ENCODE peak calls at places on chromosome 10, in six cellular contexts. O is iPS DF 6.9, S is endodermal cell, F is DND-41, P is body of pancreas, E is sigmoid colon. L is an unnamed sample. For H3K4me1, the result is how much of the 10 kb centered on the place peaks cover.

GRCh38 chr10:97195654-97196212 is 10.0 kb upstream of the SLIT1 start:
- DNase-seq in S (no peak), O (no peak), P (no peak), F (peak), E (no peak), L (no peak)

GRCh38 chr10:34157501-34157900 is 657.6 kb downstream of the PARD3 start:
- DNase-seq in P (no peak), E (no peak), F (no peak), O (no peak), S (no peak), L (no peak)

GRCh38 chr10:106107711-106108110 is 1056.8 kb downstream of the SORCS1 start:
- DNase-seq in F (no peak), S (no peak), O (no peak), P (no peak), E (no peak), L (no peak)

GRCh38 chr10:97406064-97406463 is 4.9 kb upstream of the RRP12 start:
- DNase-seq in P (peak), F (no peak), E (no peak), O (no peak), S (no peak), L (no peak)

GRCh38 chr10:85917601-85918000 is 449.0 kb downstream of the GRID1 start:
- DNase-seq in S (no peak), E (no peak), O (no peak), F (no peak), P (no peak), L (no peak)

GRCh38 chr10:101693701-101694055 is 1.3 kb downstream of the FBXW4 start:
- DNase-seq in P (peak), O (no peak), E (no peak), F (no peak), S (no peak), L (no peak)

GRCh38 chr10:73983096-73984047 is 14.5 kb upstream of the VCL start:
- DNase-seq in E (no peak), F (no peak), P (peak), O (no peak), S (peak), L (no peak)

GRCh38 chr10:29646238-29646902 is 11.6 kb upstream of the SVIL start:
- DNase-seq in O (no peak), P (no peak), E (peak), F (no peak), S (no peak), L (no peak)

GRCh38 chr10:77586719-77587423 is 50.7 kb downstream of the KCNMA1 start:
- DNase-seq in P (no peak), E (peak), O (no peak), S (no peak), F (no peak), L (no peak)

GRCh38 chr10:72800000-72800740 is 93.4 kb upstream of the OIT3 start:
- DNase-seq in S (peak), F (no peak), E (no peak), O (no peak), P (no peak), L (no peak)

GRCh38 chr10:62018141-62018911 is 116.8 kb downstream of the ARID5B start:
- DNase-seq in F (no peak), O (no peak), P (peak), S (no peak), E (no peak), L (no peak)

GRCh38 chr10:37685741-37686683 is 171.4 kb downstream of the ZNF248 start:
- DNase-seq in P (no peak), S (no peak), E (no peak), F (no peak), O (no peak), L (no peak)

GRCh38 chr10:93199221-93199681 is 125.6 kb downstream of the CYP26A1 start:
- DNase-seq in E (peak), F (no peak), O (no peak), S (peak), P (peak), L (no peak)

GRCh38 chr10:74334221-74334620 is 183.2 kb downstream of the ADK start:
- DNase-seq in F (no peak), O (no peak), E (no peak), S (no peak), P (no peak), L (no peak)

GRCh38 chr10:118692911-118693310 is 61.9 kb downstream of the CACUL1 start:
- DNase-seq in P (no peak), O (no peak), E (no peak), S (no peak), F (no peak), L (no peak)

GRCh38 chr10:6221971-6222751 is 19.4 kb downstream of the PFKFB3 start:
- DNase-seq in E (no peak), O (no peak), F (no peak), S (no peak), P (no peak), L (no peak)

GRCh38 chr10:49606981-49607535 is 3.1 kb upstream of the SLC18A3 start:
- DNase-seq in O (no peak), P (peak), F (peak), S (peak), E (no peak), L (peak)

GRCh38 chr10:110141747-110142625 is 65.4 kb upstream of the MXI1 start:
- DNase-seq in F (no peak), E (no peak), O (no peak), S (no peak), P (peak), L (no peak)

DNA sequence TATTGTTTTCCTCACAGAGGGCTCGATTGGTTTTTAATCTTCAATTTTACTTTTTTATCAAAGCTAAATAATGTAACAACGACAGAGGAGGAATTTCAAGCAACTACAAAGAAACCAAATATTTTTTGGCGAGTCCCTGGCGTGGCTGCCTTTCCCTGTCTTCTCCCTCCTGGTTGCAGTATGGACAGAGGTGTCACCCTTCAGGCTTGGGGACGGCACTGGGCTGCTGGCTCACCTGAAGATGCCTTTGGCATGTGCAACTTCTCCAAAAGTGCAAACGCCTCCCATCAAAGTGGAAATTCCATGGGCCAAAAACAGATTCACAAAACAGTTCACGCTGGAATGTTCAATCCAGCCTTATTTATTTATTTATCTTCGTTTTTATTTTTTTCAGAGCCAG is 51.9 kb downstream of the DOCK1 start:
- DNase-seq in S (no peak), P (no peak), E (no peak), O (no peak), F (no peak), L (no peak)
- H3K27ac ChIP-seq in S (no peak), P (no peak), E (no peak), O (no peak), F (no peak), L (no peak)

GRCh38 chr10:132334883-132335188 is 2.8 kb downstream of the LRRC27 start:
- DNase-seq in S (no peak), O (no peak), E (no peak), F (no peak), P (no peak), L (no peak)

GRCh38 chr10:132331956-132332749 is at the start of gene LRRC27:
- DNase-seq in E (peak), S (peak), O (peak), F (peak), P (peak), L (peak)

GRCh38 chr10:132331259-132331955 is 586 bp upstream of the LRRC27 start:
- DNase-seq in O (no peak), S (no peak), E (no peak), P (no peak), F (no peak), L (no peak)

GRCh38 chr10:132335189-132336063 is 3.4 kb downstream of the LRRC27 start:
- DNase-seq in O (no peak), E (peak), S (peak), F (peak), P (peak), L (no peak)

DNA sequence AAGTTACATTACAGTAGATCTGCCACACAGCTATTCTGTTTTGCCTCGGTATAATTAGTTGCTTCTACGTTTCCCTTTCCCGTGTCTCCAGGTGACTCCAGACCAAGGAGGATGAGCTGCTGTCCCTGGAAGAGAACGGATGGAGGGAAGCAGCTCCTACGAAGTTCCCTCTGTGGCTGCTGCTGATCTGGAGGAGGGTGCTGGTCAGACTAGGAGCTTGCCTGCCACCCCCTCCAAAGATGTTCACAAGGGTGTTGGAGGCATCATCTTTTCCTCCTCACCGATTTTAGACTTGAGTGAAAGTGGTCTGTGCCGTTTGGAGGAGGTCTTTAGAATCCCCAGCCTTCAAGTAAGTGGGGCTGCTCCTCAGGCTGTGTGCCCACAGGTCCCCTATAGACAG is 1.4 kb downstream of the LRRC27 start:
- DNase-seq in P (no peak), S (no peak), E (peak), F (no peak), O (no peak), L (no peak)
- H3K4me1 ChIP-seq in P (under half), S (under half), E (under half), F (under half), O (under half), L (under half)

GRCh38 chr10:117684673-117685211 is 142.2 kb downstream of the EMX2 start:
- DNase-seq in E (no peak), F (no peak), S (peak), P (peak), O (no peak), L (no peak)
- H3K4me3 ChIP-seq in E (no peak), F (no peak), S (no peak), P (no peak), O (no peak), L (no peak)

GRCh38 chr10:79399242-79399831 is 46.1 kb downstream of the ZCCHC24 start:
- DNase-seq in S (peak), F (no peak), E (peak), P (peak), O (peak), L (no peak)

GRCh38 chr10:79396587-79396986 is 48.8 kb downstream of the ZCCHC24 start:
- DNase-seq in S (no peak), F (no peak), O (no peak), E (peak), P (no peak), L (no peak)

GRCh38 chr10:79398642-79399041 is 46.8 kb downstream of the ZCCHC24 start:
- DNase-seq in F (no peak), O (no peak), S (no peak), E (no peak), P (no peak), L (no peak)

GRCh38 chr10:79397575-79398303 is 47.7 kb downstream of the ZCCHC24 start:
- DNase-seq in P (no peak), E (no peak), F (no peak), O (no peak), S (no peak), L (no peak)

DNA sequence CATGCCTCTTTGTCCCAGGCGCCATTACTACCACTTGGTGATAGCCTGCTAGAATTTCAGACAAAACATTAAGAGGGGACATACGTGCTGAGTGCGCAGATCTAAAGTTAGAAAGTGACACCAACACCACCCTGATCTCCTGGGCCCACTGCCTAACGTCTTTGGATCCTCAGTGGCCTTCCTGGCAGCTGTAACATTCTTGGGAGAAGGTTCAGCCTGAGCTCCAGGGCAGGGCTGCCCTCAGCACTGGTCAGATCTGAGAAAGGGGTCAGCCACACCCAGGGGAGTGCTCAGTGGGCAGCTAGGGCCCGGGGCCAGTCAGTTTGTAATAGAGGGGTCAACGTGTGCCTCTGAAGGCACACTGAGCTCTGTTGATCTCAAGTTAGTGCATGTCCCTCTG is 48.4 kb downstream of the ZCCHC24 start:
- DNase-seq in P (no peak), E (no peak), O (no peak), F (no peak), S (no peak), L (no peak)
- H3K27ac ChIP-seq in P (no peak), E (no peak), O (no peak), F (no peak), S (no peak), L (no peak)

GRCh38 chr10:21368022-21368582 is 157.4 kb downstream of the SKIDA1 start:
- DNase-seq in E (no peak), S (no peak), F (no peak), P (no peak), O (no peak), L (no peak)

GRCh38 chr10:21369697-21370096 is 155.8 kb downstream of the SKIDA1 start:
- DNase-seq in P (no peak), E (no peak), S (no peak), O (no peak), F (no peak), L (no peak)

GRCh38 chr10:21368728-21369425 is 156.6 kb downstream of the SKIDA1 start:
- DNase-seq in F (no peak), S (no peak), E (no peak), O (no peak), P (no peak), L (no peak)

DNA sequence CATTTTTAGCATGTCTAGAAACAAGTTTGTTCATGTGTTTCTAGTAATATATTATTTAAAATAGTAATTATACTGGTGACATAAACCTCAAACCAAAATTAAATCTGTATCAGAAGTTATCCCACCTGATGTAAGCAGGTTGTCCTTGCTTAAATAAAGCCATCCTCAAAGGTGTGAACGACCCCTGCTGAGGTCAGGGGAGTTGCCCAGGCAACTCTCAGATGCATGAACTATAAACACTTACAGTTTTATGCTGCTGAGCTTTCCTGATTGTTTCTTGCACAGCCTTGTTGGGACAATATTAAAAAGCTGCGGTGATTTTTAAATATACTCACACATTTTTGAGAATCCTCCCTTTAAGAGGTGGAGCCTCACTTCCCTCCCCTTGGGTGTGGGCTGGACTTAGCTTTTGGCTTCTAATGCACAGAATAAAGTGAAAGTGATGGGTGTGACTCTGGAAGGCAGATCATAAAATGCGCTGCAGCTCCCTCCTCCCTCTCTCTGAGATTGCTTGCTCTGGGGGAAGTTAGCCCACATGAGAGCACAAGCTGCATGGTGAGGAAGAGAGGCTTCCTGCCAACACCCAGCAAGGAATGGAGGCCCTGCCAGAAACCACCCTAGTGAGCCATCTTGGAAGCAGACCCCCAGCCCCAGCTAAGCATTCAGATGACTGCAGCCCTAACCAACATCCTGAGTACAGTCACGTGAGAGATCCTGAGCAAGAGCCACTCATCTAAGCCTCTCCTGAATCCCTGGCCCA is 152.7 kb downstream of the SKIDA1 start:
- DNase-seq in S (peak), O (no peak), E (no peak), P (peak), F (peak), L (peak)
- H3K4me1 ChIP-seq in S (under half), O (under half), E (under half), P (under half), F (under half), L (under half)

DNA sequence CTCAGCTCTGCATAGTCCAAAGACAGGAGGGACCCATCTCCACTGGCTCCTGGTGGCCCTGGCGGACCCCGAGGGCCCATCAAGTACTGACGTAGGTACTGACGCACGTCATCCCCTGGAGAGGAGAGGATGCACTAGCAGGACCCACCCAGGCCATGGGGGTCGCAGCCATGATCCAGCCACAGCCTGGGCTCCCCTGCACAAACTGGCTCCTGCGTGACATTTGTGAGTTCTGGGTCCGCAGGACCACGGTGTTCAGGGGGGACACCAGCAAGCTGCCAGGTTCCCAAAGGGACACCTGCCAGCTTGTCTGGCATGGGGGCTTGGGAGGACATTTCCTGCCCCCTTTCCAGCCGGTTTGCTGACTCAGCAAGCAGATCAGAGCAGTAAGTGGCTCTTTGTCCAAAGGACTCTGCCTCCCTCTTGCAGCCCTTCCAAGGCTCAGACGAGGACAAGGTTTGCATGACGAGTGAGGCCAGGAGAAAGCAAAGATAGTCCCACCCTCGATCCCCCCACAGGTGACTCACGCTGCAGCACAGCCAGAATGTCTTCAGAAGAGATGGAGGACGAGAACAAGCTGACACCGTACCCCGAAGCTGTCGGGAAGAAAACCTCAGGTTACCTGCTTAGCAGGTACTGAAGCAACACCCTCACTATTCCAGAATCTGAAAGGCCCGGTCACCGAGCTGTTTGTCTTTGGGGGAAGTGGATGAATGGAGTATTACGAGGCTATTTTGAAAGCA is 49.0 kb downstream of the COL17A1 start:
- DNase-seq in F (no peak), O (no peak), S (peak), E (no peak), P (no peak), L (no peak)
- H3K4me3 ChIP-seq in F (no peak), O (no peak), S (no peak), E (no peak), P (no peak), L (no peak)

GRCh38 chr10:71279590-71280170 is 39.4 kb upstream of the SLC29A3 start:
- DNase-seq in P (no peak), S (no peak), E (no peak), F (no peak), O (no peak), L (no peak)
- H3K27ac ChIP-seq in P (no peak), S (no peak), E (no peak), F (no peak), O (no peak), L (no peak)

GRCh38 chr10:124926548-124926947 is 15.4 kb upstream of the ZRANB1 start:
- DNase-seq in F (no peak), P (no peak), S (no peak), E (no peak), O (no peak), L (no peak)
- H3K4me1 ChIP-seq in F (under half), P (under half), S (under half), E (under half), O (under half), L (under half)

GRCh38 chr10:3366735-3367405 is 194.3 kb upstream of the PITRM1 start:
- DNase-seq in P (no peak), E (no peak), O (no peak), S (no peak), F (no peak), L (no peak)

GRCh38 chr10:3363316-3364070 is 190.9 kb upstream of the PITRM1 start:
- DNase-seq in P (no peak), O (no peak), F (no peak), E (no peak), S (no peak), L (no peak)

GRCh38 chr10:3365630-3366029 is 193.0 kb upstream of the PITRM1 start:
- DNase-seq in F (no peak), S (no peak), P (no peak), O (no peak), E (no peak), L (no peak)

GRCh38 chr10:3366043-3366442 is 193.5 kb upstream of the PITRM1 start:
- DNase-seq in P (no peak), O (no peak), E (no peak), S (no peak), F (no peak), L (no peak)

DNA sequence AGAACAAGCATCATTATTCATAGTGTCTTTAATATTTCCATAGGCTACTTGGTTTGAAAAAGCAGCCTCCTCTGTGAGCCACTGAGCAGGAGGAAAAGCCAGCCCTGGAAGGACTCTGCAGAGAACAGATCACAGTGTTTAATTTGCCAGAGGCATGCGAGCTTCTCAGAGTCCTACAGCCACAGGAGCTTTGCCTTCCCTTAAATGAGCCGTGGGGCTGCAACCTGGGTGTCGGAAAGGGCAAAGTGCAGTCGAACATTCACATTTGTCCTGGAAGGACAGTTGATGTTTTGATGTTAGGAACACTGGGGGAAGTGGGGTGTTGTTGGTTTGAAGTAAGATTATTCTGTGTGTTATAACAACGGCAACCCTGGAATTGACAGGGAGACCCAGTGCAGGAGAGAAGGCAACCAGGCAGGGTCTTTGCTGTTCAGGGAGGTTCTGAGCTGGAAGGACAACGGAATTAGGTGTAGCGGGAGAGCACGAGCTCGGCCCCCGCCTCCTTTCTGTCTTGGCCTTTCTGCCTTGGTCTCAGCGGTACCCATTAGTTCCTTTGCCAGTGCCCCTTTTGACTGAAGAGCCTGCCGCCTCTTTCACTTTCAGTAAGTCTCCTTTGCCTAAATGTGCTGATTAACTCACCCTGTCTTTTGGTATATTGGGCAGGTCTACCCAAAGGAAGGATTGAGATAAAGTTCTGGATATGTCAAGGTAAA is 192.3 kb upstream of the PITRM1 start:
- DNase-seq in S (no peak), F (no peak), P (no peak), E (no peak), O (no peak), L (no peak)
- H3K4me3 ChIP-seq in S (no peak), F (no peak), P (no peak), E (no peak), O (no peak), L (no peak)

L was measured in CD4-positive, CD25-positive, alpha-beta regulatory T cell.